ENCODE peak calls at places on chromosomes 12 and 14, in eight cellular contexts. C is small intestine; I is tibial artery; G is fibroblast of lung; T is H9; E is CD8-positive, alpha-beta T cell; Y is endothelial cell of umbilical vein; H is psoas muscle. N is an unnamed sample.

GRCh38 chr14:91244501-91244901 is at the start of gene GPR68:
- DNase-seq in T (peak; percentile 67), Y (no peak), G (peak; percentile 76), I (peak; percentile 77), C (no peak), E (no peak), H (no peak), N (no peak)

GRCh38 chr12:109783965-109784244 is 49.3 kb downstream of the TRPV4 start:
- DNase-seq in Y (no peak), G (no peak), I (no peak), E (no peak), T (no peak), C (no peak), H (no peak), N (no peak)

GRCh38 chr12:47547077-47547476 is 158.8 kb downstream of the RPAP3 start:
- DNase-seq in E (no peak), Y (peak; percentile 69), C (no peak), I (no peak), G (peak; percentile 54), H (no peak), T (no peak), N (no peak)

GRCh38 chr12:24861751-24862575 is 86.9 kb downstream of the BCAT1 start:
- DNase-seq in Y (peak; percentile 31), E (no peak), H (no peak), I (no peak), T (no peak), C (no peak), G (peak; percentile 88), N (no peak)

GRCh38 chr12:104519190-104519857 is 62.6 kb downstream of the CHST11 start:
- DNase-seq in C (peak; percentile 18), E (peak; percentile 56), T (no peak), H (no peak), I (no peak), G (no peak), Y (peak; percentile 21), N (peak; percentile 22)

GRCh38 chr12:43079481-43079880 is 472.5 kb downstream of the ADAMTS20 start:
- DNase-seq in I (no peak), H (no peak), C (no peak), G (peak; percentile 22), E (no peak), T (no peak), Y (peak; percentile 85), N (no peak)

GRCh38 chr12:24991209-24992049 is 42.5 kb upstream of the BCAT1 start:
- DNase-seq in I (no peak), C (peak; percentile 66), H (no peak), E (peak; percentile 15), G (peak; percentile 46), T (no peak), Y (peak; percentile 74), N (no peak)

GRCh38 chr14:33938131-33938949 is 12.5 kb downstream of the EGLN3 start:
- DNase-seq in T (peak; percentile 68), E (no peak), C (peak; percentile 94), G (peak; percentile 10), Y (no peak), I (peak; percentile 93), H (peak; percentile 88), N (no peak)

GRCh38 chr12:62562892-62563291 is 96.3 kb downstream of the MON2 start:
- DNase-seq in C (no peak), H (no peak), E (no peak), I (no peak), G (peak; percentile 72), Y (no peak), T (no peak), N (no peak)

GRCh38 chr14:77691259-77691658 is 16.6 kb downstream of the ALKBH1 start:
- DNase-seq in I (no peak), T (no peak), G (no peak), C (no peak), H (no peak), E (no peak), Y (no peak), N (no peak)

GRCh38 chr12:31952418-31952817 is 6.8 kb upstream of the RESF1 start:
- DNase-seq in H (no peak), Y (no peak), C (no peak), I (no peak), E (no peak), G (no peak), T (no peak), N (no peak)
- H3K9me3 ChIP-seq in H (no peaks in the 10 kb centered on the region), Y (no peaks in the 10 kb centered on the region), C (no peaks in the 10 kb centered on the region), I (no peaks in the 10 kb centered on the region), E (no peaks in the 10 kb centered on the region), G (no peaks in the 10 kb centered on the region), T (no peaks in the 10 kb centered on the region), N (no peaks in the 10 kb centered on the region)

GRCh38 chr14:106204063-106204462 is 677.7 kb downstream of the TMEM121 start:
- DNase-seq in E (no peak), G (no peak), T (no peak), C (no peak), H (no peak), Y (no peak), I (no peak), N (no peak)

GRCh38 chr14:106203438-106203837 is 677.1 kb downstream of the TMEM121 start:
- DNase-seq in I (no peak), Y (no peak), T (no peak), G (no peak), H (no peak), C (no peak), E (no peak), N (no peak)

GRCh38 chr14:106201376-106201775 is 675.0 kb downstream of the TMEM121 start:
- DNase-seq in T (no peak), C (no peak), E (no peak), H (no peak), I (no peak), G (no peak), Y (no peak), N (no peak)

DNA sequence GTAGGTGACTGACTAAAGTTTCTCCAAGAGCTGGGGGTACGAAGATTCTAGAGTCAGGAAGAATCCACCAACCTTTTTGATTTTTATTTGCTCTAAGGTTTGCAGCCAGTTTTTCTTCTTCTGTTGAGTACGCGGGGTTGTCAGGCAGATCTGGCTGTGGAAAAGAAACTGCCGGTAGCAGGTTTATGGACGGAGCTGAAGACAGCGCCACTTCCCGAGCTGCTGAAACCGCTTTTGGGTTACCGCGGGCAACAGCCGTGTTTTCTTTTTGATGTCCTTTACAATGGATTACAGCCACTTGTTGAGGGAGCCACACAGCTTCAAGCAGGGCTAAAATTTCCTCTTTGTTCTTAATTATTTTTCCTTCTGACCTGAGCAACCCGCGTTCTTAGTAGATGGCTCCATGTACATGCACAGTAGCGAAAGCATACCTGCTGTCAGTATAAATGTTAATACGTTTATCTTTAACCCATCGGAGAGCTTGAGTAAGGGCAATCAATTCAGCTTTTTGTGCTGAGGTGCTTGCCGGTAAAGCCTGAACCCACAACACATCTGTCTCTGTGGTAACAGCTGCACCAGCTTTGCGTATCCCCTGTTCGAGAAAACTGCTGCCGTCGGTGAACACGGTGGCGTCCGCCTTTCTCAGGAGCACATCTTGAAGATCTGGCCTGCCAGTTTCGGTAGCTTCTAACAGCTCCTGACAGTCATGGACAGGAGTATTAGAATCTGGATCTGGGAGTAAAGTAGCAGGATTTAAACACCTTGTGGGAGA is 674.3 kb downstream of the TMEM121 start:
- DNase-seq in C (no peak), T (no peak), I (no peak), H (no peak), Y (no peak), E (no peak), G (no peak), N (no peak)
- H3K9me3 ChIP-seq in C (no peaks in the 10 kb centered on the region), T (peaks cover 84% of the 10 kb centered on the region), I (no peaks in the 10 kb centered on the region), H (no peaks in the 10 kb centered on the region), Y (peaks cover 5% of the 10 kb centered on the region), E (no peaks in the 10 kb centered on the region), G (no peaks in the 10 kb centered on the region), N (no peaks in the 10 kb centered on the region)

GRCh38 chr14:106610691-106611090 is 1084.3 kb downstream of the TMEM121 start:
- DNase-seq in C (no peak), H (no peak), I (no peak), T (no peak), G (no peak), Y (no peak), E (no peak), N (no peak)

GRCh38 chr14:106606936-106607335 is 1080.6 kb downstream of the TMEM121 start:
- DNase-seq in G (no peak), E (no peak), I (no peak), T (no peak), Y (no peak), C (no peak), H (no peak), N (no peak)

GRCh38 chr14:106605548-106606448 is 1079.4 kb downstream of the TMEM121 start:
- DNase-seq in H (no peak), Y (no peak), C (peak; percentile 43), T (no peak), E (peak; percentile 85), G (no peak), I (no peak), N (peak; percentile 59)
- H3K9me3 ChIP-seq in H (no peaks in the 10 kb centered on the region), Y (no peaks in the 10 kb centered on the region), C (no peaks in the 10 kb centered on the region), T (peaks cover 92% of the 10 kb centered on the region), E (no peaks in the 10 kb centered on the region), G (no peaks in the 10 kb centered on the region), I (no peaks in the 10 kb centered on the region), N (no peaks in the 10 kb centered on the region)

GRCh38 chr12:126040307-126040706 is 975.1 kb downstream of the AACS start:
- DNase-seq in Y (no peak), I (no peak), T (no peak), G (no peak), C (no peak), E (no peak), H (no peak), N (no peak)
- H3K9me3 ChIP-seq in Y (peaks cover 7% of the 10 kb centered on the region), I (no peaks in the 10 kb centered on the region), T (no peaks in the 10 kb centered on the region), G (no peaks in the 10 kb centered on the region), C (no peaks in the 10 kb centered on the region), E (no peaks in the 10 kb centered on the region), H (no peaks in the 10 kb centered on the region), N (no peaks in the 10 kb centered on the region)

DNA sequence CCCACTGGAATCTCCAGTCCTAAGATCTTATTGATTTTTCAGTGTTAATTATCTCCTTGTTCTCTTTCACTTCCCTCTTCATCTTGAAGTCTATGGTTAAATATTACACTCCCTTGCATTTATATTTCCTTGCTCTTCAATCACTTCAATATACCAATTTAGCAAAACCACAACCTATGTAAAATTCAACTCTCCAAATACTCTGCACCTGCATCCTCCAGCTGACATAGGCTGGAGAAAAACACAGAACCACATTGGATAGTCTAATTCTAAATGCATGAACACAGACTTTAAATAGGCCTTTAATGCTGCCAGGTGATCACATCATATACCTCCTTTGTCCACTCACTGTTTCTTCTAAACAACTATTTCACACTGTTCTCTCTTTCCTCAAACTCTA is 253.8 kb upstream of the GARIN6 start:
- DNase-seq in G (no peak), I (no peak), Y (no peak), E (no peak), T (no peak), C (no peak), H (no peak), N (no peak)
- H3K9me3 ChIP-seq in G (no peaks in the 10 kb centered on the region), I (no peaks in the 10 kb centered on the region), Y (no peaks in the 10 kb centered on the region), E (no peaks in the 10 kb centered on the region), T (no peaks in the 10 kb centered on the region), C (no peaks in the 10 kb centered on the region), H (no peaks in the 10 kb centered on the region), N (no peaks in the 10 kb centered on the region)